ENCODE peak calls at places on chromosomes 16 and 17, in eight cellular contexts. One of them, this sample, is unnamed.

GRCh38 chr17:43839670-43840101 is 6.7 kb upstream of the MPP3 start:
- DNase-seq in HFF-Myc: no peak
- DNase-seq in pancreas: peak
- DNase-seq in RWPE1: peak
- DNase-seq in hepatocyte: no peak
- DNase-seq in GM20000: no peak
- DNase-seq in omental fat pad: no peak
- DNase-seq in astrocyte: no peak
- DNase-seq in this sample: peak

GRCh38 chr17:46901291-46901690 is 21.7 kb upstream of the GOSR2 start:
- DNase-seq in HFF-Myc: no peak
- DNase-seq in pancreas: no peak
- DNase-seq in RWPE1: no peak
- DNase-seq in hepatocyte: no peak
- DNase-seq in GM20000: no peak
- DNase-seq in omental fat pad: no peak
- DNase-seq in astrocyte: no peak
- DNase-seq in this sample: no peak

GRCh38 chr17:62696726-62697490 is 69.4 kb downstream of the MRC2 start:
- DNase-seq in HFF-Myc: no peak
- DNase-seq in pancreas: no peak
- DNase-seq in RWPE1: no peak
- DNase-seq in hepatocyte: no peak
- DNase-seq in GM20000: no peak
- DNase-seq in omental fat pad: no peak
- DNase-seq in astrocyte: no peak
- DNase-seq in this sample: no peak

GRCh38 chr17:38693700-38694329 is 11.3 kb upstream of the MLLT6 start:
- DNase-seq in HFF-Myc: peak
- DNase-seq in pancreas: peak
- DNase-seq in RWPE1: no peak
- DNase-seq in hepatocyte: peak
- DNase-seq in GM20000: no peak
- DNase-seq in omental fat pad: peak
- DNase-seq in astrocyte: peak
- DNase-seq in this sample: no peak

GRCh38 chr17:40500709-40501108 is 714 bp downstream of the TNS4 start:
- DNase-seq in HFF-Myc: no peak
- DNase-seq in pancreas: no peak
- DNase-seq in RWPE1: no peak
- DNase-seq in hepatocyte: no peak
- DNase-seq in GM20000: no peak
- DNase-seq in omental fat pad: no peak
- DNase-seq in astrocyte: no peak
- DNase-seq in this sample: no peak

GRCh38 chr17:68711858-68712257 is 110.7 kb upstream of the FAM20A start:
- DNase-seq in HFF-Myc: peak
- DNase-seq in pancreas: no peak
- DNase-seq in RWPE1: no peak
- DNase-seq in hepatocyte: no peak
- DNase-seq in GM20000: no peak
- DNase-seq in omental fat pad: no peak
- DNase-seq in astrocyte: no peak
- DNase-seq in this sample: no peak

GRCh38 chr16:2429771-2430663 is 770 bp downstream of the CCNF start:
- DNase-seq in HFF-Myc: no peak
- DNase-seq in pancreas: no peak
- DNase-seq in RWPE1: peak
- DNase-seq in hepatocyte: peak
- DNase-seq in GM20000: peak
- DNase-seq in omental fat pad: no peak
- DNase-seq in astrocyte: no peak
- DNase-seq in this sample: peak

GRCh38 chr17:39663688-39664580 is 1.2 kb upstream of the TCAP start:
- DNase-seq in HFF-Myc: no peak
- DNase-seq in pancreas: no peak
- DNase-seq in RWPE1: no peak
- DNase-seq in hepatocyte: peak
- DNase-seq in GM20000: no peak
- DNase-seq in omental fat pad: no peak
- DNase-seq in astrocyte: no peak
- DNase-seq in this sample: peak

GRCh38 chr17:77373298-77374169 is 232.8 kb downstream of the SEC14L1 start:
- DNase-seq in HFF-Myc: no peak
- DNase-seq in pancreas: no peak
- DNase-seq in RWPE1: no peak
- DNase-seq in hepatocyte: peak
- DNase-seq in GM20000: peak
- DNase-seq in omental fat pad: no peak
- DNase-seq in astrocyte: no peak
- DNase-seq in this sample: no peak

GRCh38 chr17:73644145-73645049 is at the start of gene SDK2:
- DNase-seq in HFF-Myc: no peak
- DNase-seq in pancreas: no peak
- DNase-seq in RWPE1: peak
- DNase-seq in hepatocyte: peak
- DNase-seq in GM20000: peak
- DNase-seq in omental fat pad: no peak
- DNase-seq in astrocyte: peak
- DNase-seq in this sample: peak

GRCh38 chr16:48160575-48160974 is 4.8 kb upstream of the ABCC12 start:
- DNase-seq in HFF-Myc: no peak
- DNase-seq in pancreas: no peak
- DNase-seq in RWPE1: no peak
- DNase-seq in hepatocyte: no peak
- DNase-seq in GM20000: no peak
- DNase-seq in omental fat pad: no peak
- DNase-seq in astrocyte: peak
- DNase-seq in this sample: no peak

GRCh38 chr17:67528751-67529436 is 151.8 kb downstream of the PITPNC1 start:
- DNase-seq in HFF-Myc: peak
- DNase-seq in pancreas: peak
- DNase-seq in RWPE1: peak
- DNase-seq in hepatocyte: peak
- DNase-seq in GM20000: no peak
- DNase-seq in omental fat pad: peak
- DNase-seq in astrocyte: peak
- DNase-seq in this sample: peak

GRCh38 chr17:47708864-47709541 is 15.0 kb downstream of the TBKBP1 start:
- DNase-seq in HFF-Myc: no peak
- DNase-seq in pancreas: no peak
- DNase-seq in RWPE1: no peak
- DNase-seq in hepatocyte: no peak
- DNase-seq in GM20000: no peak
- DNase-seq in omental fat pad: no peak
- DNase-seq in astrocyte: peak
- DNase-seq in this sample: no peak

GRCh38 chr17:49707246-49707607 is 537 bp downstream of the SLC35B1 start:
- DNase-seq in HFF-Myc: no peak
- DNase-seq in pancreas: no peak
- DNase-seq in RWPE1: no peak
- DNase-seq in hepatocyte: no peak
- DNase-seq in GM20000: no peak
- DNase-seq in omental fat pad: no peak
- DNase-seq in astrocyte: no peak
- DNase-seq in this sample: peak

GRCh38 chr17:17729620-17730249 is 48.5 kb downstream of the RAI1 start:
- DNase-seq in HFF-Myc: no peak
- DNase-seq in pancreas: no peak
- DNase-seq in RWPE1: no peak
- DNase-seq in hepatocyte: peak
- DNase-seq in GM20000: peak
- DNase-seq in omental fat pad: no peak
- DNase-seq in astrocyte: no peak
- DNase-seq in this sample: peak

GRCh38 chr17:27657620-27658019 is 26.6 kb downstream of the LGALS9 start:
- DNase-seq in HFF-Myc: no peak
- DNase-seq in pancreas: no peak
- DNase-seq in RWPE1: no peak
- DNase-seq in hepatocyte: peak
- DNase-seq in GM20000: no peak
- DNase-seq in omental fat pad: no peak
- DNase-seq in astrocyte: no peak
- DNase-seq in this sample: no peak

GRCh38 chr16:49473773-49474172 is 100.2 kb downstream of the C16orf78 start:
- DNase-seq in HFF-Myc: no peak
- DNase-seq in pancreas: no peak
- DNase-seq in RWPE1: no peak
- DNase-seq in hepatocyte: no peak
- DNase-seq in GM20000: no peak
- DNase-seq in omental fat pad: peak
- DNase-seq in astrocyte: no peak
- DNase-seq in this sample: no peak

GRCh38 chr16:49482690-49483089 is 109.1 kb downstream of the C16orf78 start:
- DNase-seq in HFF-Myc: no peak
- DNase-seq in pancreas: no peak
- DNase-seq in RWPE1: no peak
- DNase-seq in hepatocyte: no peak
- DNase-seq in GM20000: no peak
- DNase-seq in omental fat pad: no peak
- DNase-seq in astrocyte: no peak
- DNase-seq in this sample: no peak

GRCh38 chr16:49477250-49477895 is 103.8 kb downstream of the C16orf78 start:
- DNase-seq in HFF-Myc: no peak
- DNase-seq in pancreas: no peak
- DNase-seq in RWPE1: no peak
- DNase-seq in hepatocyte: no peak
- DNase-seq in GM20000: no peak
- DNase-seq in omental fat pad: no peak
- DNase-seq in astrocyte: no peak
- DNase-seq in this sample: no peak

GRCh38 chr16:49474741-49475140 is 101.1 kb downstream of the C16orf78 start:
- DNase-seq in HFF-Myc: no peak
- DNase-seq in pancreas: no peak
- DNase-seq in RWPE1: no peak
- DNase-seq in hepatocyte: no peak
- DNase-seq in GM20000: no peak
- DNase-seq in omental fat pad: peak
- DNase-seq in astrocyte: no peak
- DNase-seq in this sample: no peak

GRCh38 chr16:49478107-49478506 is 104.5 kb downstream of the C16orf78 start:
- DNase-seq in HFF-Myc: no peak
- DNase-seq in pancreas: no peak
- DNase-seq in RWPE1: no peak
- DNase-seq in hepatocyte: no peak
- DNase-seq in GM20000: no peak
- DNase-seq in omental fat pad: no peak
- DNase-seq in astrocyte: no peak
- DNase-seq in this sample: no peak
- TF ChIP-seq CTCF in HFF-Myc: no peak
- TF ChIP-seq CTCF in pancreas: no peak
- TF ChIP-seq CTCF in RWPE1: no peak
- TF ChIP-seq CTCF in hepatocyte: no peak
- TF ChIP-seq CTCF in GM20000: no peak
- TF ChIP-seq CTCF in omental fat pad: no peak
- TF ChIP-seq CTCF in astrocyte: no peak
- TF ChIP-seq CTCF in this sample: no peak

GRCh38 chr16:76653390-76654026 is 376.3 kb downstream of the CNTNAP4 start:
- DNase-seq in HFF-Myc: peak
- DNase-seq in pancreas: no peak
- DNase-seq in RWPE1: peak
- DNase-seq in hepatocyte: peak
- DNase-seq in GM20000: peak
- DNase-seq in omental fat pad: no peak
- DNase-seq in astrocyte: peak
- DNase-seq in this sample: peak
- TF ChIP-seq CTCF in HFF-Myc: peak
- TF ChIP-seq CTCF in pancreas: peak
- TF ChIP-seq CTCF in RWPE1: peak
- TF ChIP-seq CTCF in hepatocyte: peak
- TF ChIP-seq CTCF in GM20000: peak
- TF ChIP-seq CTCF in omental fat pad: no peak
- TF ChIP-seq CTCF in astrocyte: peak
- TF ChIP-seq CTCF in this sample: peak

DNA sequence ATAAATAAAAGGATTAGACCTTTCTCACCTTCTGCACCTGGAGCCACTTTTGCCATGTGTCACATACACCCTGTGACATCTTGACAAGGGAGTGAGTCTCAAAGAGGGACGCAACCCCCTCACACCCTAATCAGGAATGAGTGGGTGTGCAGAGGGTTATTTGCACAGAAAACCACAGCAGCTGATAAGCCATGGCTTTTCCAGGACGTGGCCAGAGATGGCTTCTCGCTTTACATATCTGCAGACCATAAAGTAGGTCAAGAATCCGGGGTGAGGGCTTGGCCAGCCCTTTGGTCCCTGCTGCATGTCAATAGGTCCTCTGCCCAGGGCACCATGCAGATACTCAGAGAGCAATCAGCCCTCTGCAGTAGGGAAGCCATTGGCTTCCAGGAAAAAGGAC is 2.4 kb upstream of the CD300LF start:
- DNase-seq in HFF-Myc: no peak
- DNase-seq in pancreas: no peak
- DNase-seq in RWPE1: no peak
- DNase-seq in hepatocyte: peak
- DNase-seq in GM20000: no peak
- DNase-seq in omental fat pad: no peak
- DNase-seq in astrocyte: peak
- DNase-seq in this sample: peak
- TF ChIP-seq CTCF in HFF-Myc: no peak
- TF ChIP-seq CTCF in pancreas: no peak
- TF ChIP-seq CTCF in RWPE1: no peak
- TF ChIP-seq CTCF in hepatocyte: no peak
- TF ChIP-seq CTCF in GM20000: no peak
- TF ChIP-seq CTCF in omental fat pad: no peak
- TF ChIP-seq CTCF in astrocyte: no peak
- TF ChIP-seq CTCF in this sample: no peak

GRCh38 chr16:66691234-66691633 is 5.3 kb downstream of the CMTM4 start:
- DNase-seq in HFF-Myc: no peak
- DNase-seq in pancreas: no peak
- DNase-seq in RWPE1: no peak
- DNase-seq in hepatocyte: no peak
- DNase-seq in GM20000: no peak
- DNase-seq in omental fat pad: no peak
- DNase-seq in astrocyte: no peak
- DNase-seq in this sample: no peak
- TF ChIP-seq CTCF in HFF-Myc: no peak
- TF ChIP-seq CTCF in pancreas: no peak
- TF ChIP-seq CTCF in RWPE1: no peak
- TF ChIP-seq CTCF in hepatocyte: no peak
- TF ChIP-seq CTCF in GM20000: no peak
- TF ChIP-seq CTCF in omental fat pad: no peak
- TF ChIP-seq CTCF in astrocyte: no peak
- TF ChIP-seq CTCF in this sample: no peak

GRCh38 chr17:74815671-74816370 is 39.7 kb upstream of the NAT9 start:
- DNase-seq in HFF-Myc: no peak
- DNase-seq in pancreas: no peak
- DNase-seq in RWPE1: no peak
- DNase-seq in hepatocyte: no peak
- DNase-seq in GM20000: no peak
- DNase-seq in omental fat pad: no peak
- DNase-seq in astrocyte: no peak
- DNase-seq in this sample: no peak
- TF ChIP-seq CTCF in HFF-Myc: peak
- TF ChIP-seq CTCF in pancreas: no peak
- TF ChIP-seq CTCF in RWPE1: no peak
- TF ChIP-seq CTCF in hepatocyte: no peak
- TF ChIP-seq CTCF in GM20000: no peak
- TF ChIP-seq CTCF in omental fat pad: no peak
- TF ChIP-seq CTCF in astrocyte: no peak
- TF ChIP-seq CTCF in this sample: no peak

This sample was measured in Calu3.